ENCODE peak calls at places on chromosome 2, in six cellular contexts. One of them, this sample, is unnamed.

GRCh38 chr2:165691615-165692014 is 102.4 kb downstream of the GALNT3 start:
- DNase-seq in naive B cell: no peak
- DNase-seq in naive thymus-derived CD4-positive, alpha-beta T cell: no peak
- DNase-seq in stimulated activated CD4-positive, alpha-beta T cell treated with anti-CD3 and anti-CD28 coated beads, Interleukin-1b, Interleukin-23, amount 100 ng/mL, for 48 hours: no peak
- DNase-seq in EL: peak
- DNase-seq in NCI-H446 treated with DMSO at 0.1 percent for 48 hours: peak
- DNase-seq in this sample: no peak

GRCh38 chr2:102120261-102121259 is 22.0 kb upstream of the IL1R1 start:
- DNase-seq in naive B cell: no peak
- DNase-seq in naive thymus-derived CD4-positive, alpha-beta T cell: no peak
- DNase-seq in stimulated activated CD4-positive, alpha-beta T cell treated with anti-CD3 and anti-CD28 coated beads, Interleukin-1b, Interleukin-23, amount 100 ng/mL, for 48 hours: no peak
- DNase-seq in EL: no peak
- DNase-seq in NCI-H446 treated with DMSO at 0.1 percent for 48 hours: no peak
- DNase-seq in this sample: no peak

GRCh38 chr2:24544456-24545115 is 53.5 kb downstream of the NCOA1 start:
- DNase-seq in naive B cell: no peak
- DNase-seq in naive thymus-derived CD4-positive, alpha-beta T cell: no peak
- DNase-seq in stimulated activated CD4-positive, alpha-beta T cell treated with anti-CD3 and anti-CD28 coated beads, Interleukin-1b, Interleukin-23, amount 100 ng/mL, for 48 hours: no peak
- DNase-seq in EL: peak
- DNase-seq in NCI-H446 treated with DMSO at 0.1 percent for 48 hours: no peak
- DNase-seq in this sample: no peak

GRCh38 chr2:144671695-144672094 is 151.8 kb upstream of the ZEB2 start:
- DNase-seq in naive B cell: peak
- DNase-seq in naive thymus-derived CD4-positive, alpha-beta T cell: no peak
- DNase-seq in stimulated activated CD4-positive, alpha-beta T cell treated with anti-CD3 and anti-CD28 coated beads, Interleukin-1b, Interleukin-23, amount 100 ng/mL, for 48 hours: no peak
- DNase-seq in EL: peak
- DNase-seq in NCI-H446 treated with DMSO at 0.1 percent for 48 hours: peak
- DNase-seq in this sample: no peak

GRCh38 chr2:195520671-195521155 is 136.3 kb upstream of the SLC39A10 start:
- DNase-seq in naive B cell: no peak
- DNase-seq in naive thymus-derived CD4-positive, alpha-beta T cell: no peak
- DNase-seq in stimulated activated CD4-positive, alpha-beta T cell treated with anti-CD3 and anti-CD28 coated beads, Interleukin-1b, Interleukin-23, amount 100 ng/mL, for 48 hours: no peak
- DNase-seq in EL: peak
- DNase-seq in NCI-H446 treated with DMSO at 0.1 percent for 48 hours: no peak
- DNase-seq in this sample: no peak

GRCh38 chr2:10281891-10282290 is 20.8 kb upstream of the HPCAL1 start:
- DNase-seq in naive B cell: no peak
- DNase-seq in naive thymus-derived CD4-positive, alpha-beta T cell: no peak
- DNase-seq in stimulated activated CD4-positive, alpha-beta T cell treated with anti-CD3 and anti-CD28 coated beads, Interleukin-1b, Interleukin-23, amount 100 ng/mL, for 48 hours: no peak
- DNase-seq in EL: no peak
- DNase-seq in NCI-H446 treated with DMSO at 0.1 percent for 48 hours: no peak
- DNase-seq in this sample: no peak

GRCh38 chr2:163732718-163733117 is 3.1 kb downstream of the FIGN start:
- DNase-seq in naive B cell: no peak
- DNase-seq in naive thymus-derived CD4-positive, alpha-beta T cell: no peak
- DNase-seq in stimulated activated CD4-positive, alpha-beta T cell treated with anti-CD3 and anti-CD28 coated beads, Interleukin-1b, Interleukin-23, amount 100 ng/mL, for 48 hours: no peak
- DNase-seq in EL: no peak
- DNase-seq in NCI-H446 treated with DMSO at 0.1 percent for 48 hours: no peak
- DNase-seq in this sample: no peak

GRCh38 chr2:120766758-120767351 is 31.2 kb downstream of the GLI2 start:
- DNase-seq in naive B cell: no peak
- DNase-seq in naive thymus-derived CD4-positive, alpha-beta T cell: no peak
- DNase-seq in stimulated activated CD4-positive, alpha-beta T cell treated with anti-CD3 and anti-CD28 coated beads, Interleukin-1b, Interleukin-23, amount 100 ng/mL, for 48 hours: no peak
- DNase-seq in EL: no peak
- DNase-seq in NCI-H446 treated with DMSO at 0.1 percent for 48 hours: no peak
- DNase-seq in this sample: no peak

GRCh38 chr2:28102455-28102874 is 211.9 kb downstream of the BABAM2 start:
- DNase-seq in naive B cell: no peak
- DNase-seq in naive thymus-derived CD4-positive, alpha-beta T cell: no peak
- DNase-seq in stimulated activated CD4-positive, alpha-beta T cell treated with anti-CD3 and anti-CD28 coated beads, Interleukin-1b, Interleukin-23, amount 100 ng/mL, for 48 hours: no peak
- DNase-seq in EL: peak
- DNase-seq in NCI-H446 treated with DMSO at 0.1 percent for 48 hours: peak
- DNase-seq in this sample: no peak

GRCh38 chr2:44549856-44550255 is 188.1 kb downstream of the CAMKMT start:
- DNase-seq in naive B cell: no peak
- DNase-seq in naive thymus-derived CD4-positive, alpha-beta T cell: no peak
- DNase-seq in stimulated activated CD4-positive, alpha-beta T cell treated with anti-CD3 and anti-CD28 coated beads, Interleukin-1b, Interleukin-23, amount 100 ng/mL, for 48 hours: no peak
- DNase-seq in EL: peak
- DNase-seq in NCI-H446 treated with DMSO at 0.1 percent for 48 hours: no peak
- DNase-seq in this sample: no peak

GRCh38 chr2:175004730-175004979 is 526 bp downstream of the CHN1 start:
- DNase-seq in naive B cell: no peak
- DNase-seq in naive thymus-derived CD4-positive, alpha-beta T cell: no peak
- DNase-seq in stimulated activated CD4-positive, alpha-beta T cell treated with anti-CD3 and anti-CD28 coated beads, Interleukin-1b, Interleukin-23, amount 100 ng/mL, for 48 hours: no peak
- DNase-seq in EL: no peak
- DNase-seq in NCI-H446 treated with DMSO at 0.1 percent for 48 hours: no peak
- DNase-seq in this sample: no peak